ENCODE peak calls at places on chromosomes 4 and X, in four cellular contexts. T is mammary epithelial cell, U is ovary, B is suprapubic skin. F is an unnamed sample. For H3K4me1, the result is how much of the 10 kb centered on the place peaks cover.

GRCh38 chr4:37827030-37827705 is 682 bp downstream of the PGM2 start:
- DNase-seq in T (peak), U (peak), B (peak), F (peak)

GRCh38 chrX:77899081-77899828 is at the start of gene COX7B:
- DNase-seq in T (peak), U (peak), B (no peak), F (peak)

GRCh38 chr4:30586850-30587249 is 133.3 kb upstream of the PCDH7 start:
- DNase-seq in T (no peak), U (no peak), B (no peak), F (no peak)

GRCh38 chr4:119106036-119107000 is 29.3 kb upstream of the MYOZ2 start:
- DNase-seq in T (no peak), U (no peak), B (no peak), F (peak)

GRCh38 chrX:109843963-109844751 is 111.1 kb upstream of the ACSL4 start:
- DNase-seq in T (no peak), U (no peak), B (no peak), F (no peak)

GRCh38 chr4:138666366-138666765 is 349.2 kb upstream of the NOCT start:
- DNase-seq in T (no peak), U (no peak), B (no peak), F (no peak)

GRCh38 chrX:154029439-154029838 is 9.7 kb upstream of the IRAK1 start:
- DNase-seq in T (no peak), U (no peak), B (no peak), F (no peak)

GRCh38 chr4:41360214-41360910 is 103.6 kb downstream of the UCHL1 start:
- DNase-seq in T (peak), U (peak), B (no peak), F (no peak)

GRCh38 chrX:104254442-104255115 is at the start of gene ESX1:
- DNase-seq in T (peak), U (no peak), B (no peak), F (peak)

GRCh38 chr4:40622913-40623312 is 6.8 kb downstream of the RBM47 start:
- DNase-seq in T (peak), U (no peak), B (no peak), F (no peak)

GRCh38 chr4:105122334-105122733 is 24.3 kb upstream of the TET2 start:
- DNase-seq in T (peak), U (no peak), B (no peak), F (peak)

GRCh38 chrX:10158279-10158939 is 1.6 kb downstream of the CLCN4 start:
- DNase-seq in T (no peak), U (peak), B (no peak), F (no peak)

GRCh38 chr4:1473718-1474117 is 67.5 kb upstream of the NKX1-1 start:
- DNase-seq in T (no peak), U (no peak), B (no peak), F (no peak)

GRCh38 chrX:9355739-9356138 is 109.1 kb upstream of the TBL1X start:
- DNase-seq in T (no peak), U (no peak), B (no peak), F (no peak)

GRCh38 chrX:572490-573124 is 58.0 kb upstream of the SHOX start:
- DNase-seq in T (no peak), U (no peak), B (no peak), F (no peak)

GRCh38 chr4:152605641-152606304 is 69.9 kb upstream of the FBXW7 start:
- DNase-seq in T (no peak), U (no peak), B (no peak), F (no peak)

GRCh38 chr4:163085085-163085484 is 81.6 kb downstream of the NAF1 start:
- DNase-seq in T (no peak), U (no peak), B (no peak), F (no peak)

GRCh38 chr4:166169111-166169510 is 296.1 kb downstream of the TLL1 start:
- DNase-seq in T (peak), U (no peak), B (no peak), F (no peak)

GRCh38 chrX:136168929-136169735 is 21.8 kb downstream of the FHL1 start:
- DNase-seq in T (peak), U (peak), B (peak), F (peak)

GRCh38 chr4:99835942-99836341 is 19.3 kb downstream of the DAPP1 start:
- DNase-seq in T (no peak), U (no peak), B (no peak), F (no peak)

GRCh38 chrX:155997436-155997835 is at the start of gene IL9R:
- DNase-seq in T (no peak), U (no peak), B (no peak), F (no peak)

GRCh38 chrX:70176938-70177533 is at the start of gene DGAT2L6:
- DNase-seq in T (no peak), U (no peak), B (no peak), F (no peak)

GRCh38 chrX:1249101-1249887 is 19.3 kb upstream of the CSF2RA start:
- DNase-seq in T (no peak), U (no peak), B (no peak), F (peak)

GRCh38 chrX:10756365-10756915 is 136.1 kb upstream of the MID1 start:
- DNase-seq in T (peak), U (peak), B (no peak), F (peak)

GRCh38 chr4:139907001-139907809 is 241.6 kb downstream of the MGST2 start:
- DNase-seq in T (no peak), U (no peak), B (no peak), F (no peak)

GRCh38 chr4:24895461-24895860 is 17.4 kb downstream of the CCDC149 start:
- DNase-seq in T (no peak), U (no peak), B (no peak), F (peak)

GRCh38 chrX:139691493-139691842 is 16.5 kb downstream of the MCF2 start:
- DNase-seq in T (no peak), U (peak), B (no peak), F (no peak)

GRCh38 chr4:121379276-121379675 is 1.5 kb downstream of the QRFPR start:
- DNase-seq in T (no peak), U (no peak), B (no peak), F (no peak)

GRCh38 chrX:149877636-149878035 is 3.3 kb upstream of the MAGEA8 start:
- DNase-seq in T (peak), U (no peak), B (no peak), F (peak)

GRCh38 chr4:107740950-107741701 is 21.1 kb upstream of the PAPSS1 start:
- DNase-seq in T (no peak), U (peak), B (no peak), F (peak)

GRCh38 chr4:168832746-168833575 is 177.1 kb downstream of the CBR4 start:
- DNase-seq in T (peak), U (peak), B (peak), F (peak)

GRCh38 chr4:84530871-84531270 is 31.8 kb upstream of the NKX6-1 start:
- DNase-seq in T (peak), U (no peak), B (no peak), F (peak)

GRCh38 chr4:142846105-142846728 is at the start of gene INPP4B:
- DNase-seq in T (peak), U (peak), B (no peak), F (peak)

GRCh38 chr4:52483186-52483585 is 175.9 kb downstream of the USP46 start:
- DNase-seq in T (no peak), U (no peak), B (no peak), F (no peak)

GRCh38 chr4:157221895-157222763 is 1.6 kb downstream of the GRIA2 start:
- DNase-seq in T (no peak), U (no peak), B (no peak), F (peak)

GRCh38 chrX:118603981-118604380 is 108.4 kb downstream of the DOCK11 start:
- DNase-seq in T (peak), U (peak), B (no peak), F (no peak)

GRCh38 chrX:140141444-140142029 is 176.2 kb upstream of the CXorf66 start:
- DNase-seq in T (peak), U (peak), B (no peak), F (peak)

GRCh38 chr4:12636191-12636590 is 847.9 kb downstream of the RAB28 start:
- DNase-seq in T (no peak), U (no peak), B (no peak), F (no peak)

GRCh38 chr4:181939199-181939945 is 303.8 kb upstream of the TENM3 start:
- DNase-seq in T (peak), U (no peak), B (no peak), F (no peak)

DNA sequence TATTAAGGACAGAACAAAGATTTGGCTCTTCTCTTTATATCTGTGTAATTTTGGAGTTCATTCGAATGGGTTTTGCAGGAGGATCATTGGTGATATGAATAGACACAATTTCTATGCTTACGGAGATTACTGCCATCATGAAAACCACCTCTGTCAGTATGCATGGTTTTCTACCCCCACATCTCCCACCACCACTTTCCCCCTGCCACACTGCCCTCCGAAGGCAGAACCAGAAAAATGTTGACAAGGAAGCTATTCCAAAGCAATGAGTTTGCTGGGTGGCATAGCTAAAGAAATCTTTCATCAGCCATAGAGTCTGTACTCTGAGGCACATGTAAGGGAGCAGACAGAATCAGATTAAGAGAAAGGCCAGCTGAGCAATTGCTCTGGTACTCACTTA is 567.3 kb upstream of the ACTRT1 start:
- DNase-seq in T (no peak), U (no peak), B (no peak), F (no peak)
- TF ChIP-seq CTCF in T (no peak), U (no peak), B (no peak), F (no peak)

GRCh38 chr4:88107406-88108107 is 50.9 kb downstream of the ABCG2 start:
- DNase-seq in T (no peak), U (no peak), B (no peak), F (no peak)
- H3K27ac ChIP-seq in T (no peak), U (no peak), B (no peak), F (no peak)

GRCh38 chrX:34563809-34564208 is 93.3 kb downstream of the TMEM47 start:
- DNase-seq in T (peak), U (no peak), B (no peak), F (peak)
- H3K4me1 ChIP-seq in T (under half), U (under half), B (under half), F (under half)

GRCh38 chr4:122930877-122931276 is 8.5 kb upstream of the NUDT6 start:
- DNase-seq in T (no peak), U (no peak), B (no peak), F (no peak)
- TF ChIP-seq CTCF in T (peak), U (peak), B (peak), F (peak)

DNA sequence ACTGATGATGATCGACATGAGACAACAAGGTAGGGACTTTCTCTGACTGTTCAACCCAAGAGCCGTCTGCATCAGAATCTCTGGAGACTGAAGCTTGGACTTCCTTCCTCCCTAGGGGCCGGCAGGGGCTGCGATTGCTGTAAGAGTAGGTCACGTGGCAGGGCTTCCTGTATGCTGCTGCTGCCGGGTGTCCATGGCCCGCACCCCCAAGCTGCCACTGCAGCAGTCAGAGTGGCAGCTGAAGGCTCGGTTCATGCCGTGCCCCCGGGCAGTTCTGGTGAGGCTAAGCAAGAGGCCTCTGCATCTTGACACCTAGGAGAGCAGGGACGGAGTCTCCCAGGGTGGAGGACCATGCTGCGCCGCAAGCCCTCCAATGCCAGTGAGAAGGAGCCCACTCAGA is at the start of gene SASH3:
- DNase-seq in T (no peak), U (no peak), B (no peak), F (no peak)
- H3K27ac ChIP-seq in T (no peak), U (no peak), B (no peak), F (no peak)

GRCh38 chrX:132409780-132410556 is 78.9 kb downstream of the MBNL3 start:
- DNase-seq in T (no peak), U (no peak), B (no peak), F (no peak)
- H3K4me1 ChIP-seq in T (under half), U (under half), B (under half), F (under half)

GRCh38 chrX:88135735-88136134 is 611.3 kb upstream of the CPXCR1 start:
- DNase-seq in T (no peak), U (no peak), B (no peak), F (no peak)
- TF ChIP-seq CTCF in T (peak), U (no peak), B (no peak), F (no peak)

DNA sequence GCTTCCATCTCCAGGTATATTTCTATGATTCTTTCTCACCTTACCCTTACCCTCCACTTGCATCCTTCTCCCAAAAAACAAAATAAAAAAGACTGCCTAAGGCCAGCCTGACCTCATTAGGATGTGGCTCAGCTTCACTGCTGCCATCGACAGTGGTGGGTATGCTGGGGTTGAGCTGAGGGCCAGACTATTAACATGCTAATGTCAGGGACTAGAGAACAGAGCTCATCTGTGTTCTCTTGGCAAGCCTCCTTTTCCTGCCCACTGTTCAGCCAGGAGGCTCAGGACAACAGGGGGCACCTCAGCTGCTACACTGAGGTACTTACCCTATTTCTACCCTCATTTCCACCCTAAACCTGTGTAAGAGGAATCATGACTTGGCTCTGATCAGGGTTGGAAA is 59.3 kb downstream of the MSN start:
- DNase-seq in T (no peak), U (no peak), B (no peak), F (no peak)
- H3K27ac ChIP-seq in T (no peak), U (no peak), B (no peak), F (no peak)

GRCh38 chrX:17323397-17323796 is 51.6 kb upstream of the NHS start:
- DNase-seq in T (no peak), U (no peak), B (no peak), F (no peak)
- H3K4me1 ChIP-seq in T (under half), U (under half), B (under half), F (under half)

GRCh38 chr4:7042697-7043464 is at the start of gene TADA2B:
- DNase-seq in T (peak), U (peak), B (peak), F (peak)
- TF ChIP-seq CTCF in T (peak), U (peak), B (peak), F (peak)

F was measured in foreskin keratinocyte.